ENCODE peak calls at places on chromosomes 4 and X, in seven cellular contexts. Y is left colon; A is activated CD4-positive, alpha-beta T cell treated with anti-CD3 and anti-CD28 coated beads for 48 hours; W is ACHN; F is stimulated activated CD8-positive, alpha-beta memory T cell treated with anti-CD3 and anti-CD28 coated beads, Interleukin-7, amount 100 ng/mL, for 1 hour; K is stimulated activated CD4-positive, alpha-beta T cell treated with anti-CD3 and anti-CD28 coated beads, TNF-alpha, amount 100 ng/mL, for 1 hour; Q is sciatic nerve. V is an unnamed sample.

GRCh38 chr4:140861359-140862181 is 105.4 kb upstream of the TBC1D9 start:
- DNase-seq in Y (peak; percentile 59), F (no peak), K (peak; percentile 2), A (peak; percentile 59), W (peak; percentile 56), Q (peak; percentile 73), V (no peak)

GRCh38 chr4:31045724-31046318 is 325.7 kb downstream of the PCDH7 start:
- DNase-seq in K (no peak), W (peak; percentile 30), Q (no peak), F (no peak), A (no peak), Y (peak; percentile 21), V (no peak)

GRCh38 chr4:109414938-109415337 is 18.7 kb upstream of the SEC24B start:
- DNase-seq in Q (no peak), Y (no peak), W (no peak), A (no peak), K (no peak), F (no peak), V (no peak)

GRCh38 chrX:14899607-14900006 is 26.4 kb downstream of the MOSPD2 start:
- DNase-seq in Y (no peak), F (no peak), W (peak; percentile 45), A (no peak), K (no peak), Q (no peak), V (no peak)

GRCh38 chr4:71711044-71711984 is 72.6 kb downstream of the GC start:
- DNase-seq in A (no peak), W (no peak), Q (no peak), K (no peak), F (no peak), Y (no peak), V (no peak)

GRCh38 chr4:184145596-184145995 is 72.1 kb downstream of the ENPP6 start:
- DNase-seq in F (no peak), W (no peak), K (no peak), Q (no peak), Y (no peak), A (no peak), V (no peak)

GRCh38 chrX:17417411-17417810 is 42.4 kb downstream of the NHS start:
- DNase-seq in F (no peak), K (no peak), Y (no peak), A (no peak), Q (no peak), W (no peak), V (no peak)

GRCh38 chrX:123905334-123905733 is 45.5 kb downstream of the XIAP start:
- DNase-seq in W (no peak), F (no peak), K (no peak), Q (no peak), A (no peak), Y (no peak), V (no peak)

GRCh38 chr4:35772291-35772690 is 472.0 kb downstream of the ARAP2 start:
- DNase-seq in Q (no peak), A (no peak), Y (no peak), W (no peak), F (no peak), K (no peak), V (no peak)

GRCh38 chr4:127103723-127104122 is 529.0 kb upstream of the INTU start:
- DNase-seq in F (no peak), K (no peak), A (no peak), Y (no peak), Q (no peak), W (no peak), V (no peak)

GRCh38 chr4:1547131-1547862 is 136.8 kb downstream of the FAM53A start:
- DNase-seq in Y (no peak), Q (no peak), W (no peak), K (no peak), A (no peak), F (no peak), V (no peak)

GRCh38 chr4:40850496-40850895 is 100.7 kb downstream of the NSUN7 start:
- DNase-seq in Q (no peak), K (no peak), Y (no peak), W (no peak), A (no peak), F (no peak), V (no peak)

GRCh38 chr4:476501-476900 is 22.5 kb downstream of the ZNF721 start:
- DNase-seq in W (peak; percentile 17), A (no peak), F (no peak), Q (no peak), Y (no peak), K (no peak), V (no peak)

GRCh38 chrX:148942754-148943153 is 442.3 kb downstream of the AFF2 start:
- DNase-seq in K (no peak), W (no peak), A (no peak), F (no peak), Q (no peak), Y (no peak), V (no peak)

GRCh38 chrX:103092942-103093341 is at the start of gene NXF3:
- DNase-seq in F (no peak), A (no peak), Q (no peak), W (no peak), K (no peak), Y (no peak), V (no peak)

GRCh38 chrX:5646818-5647217 is 581.8 kb downstream of the NLGN4X start:
- DNase-seq in K (no peak), Y (no peak), A (no peak), Q (no peak), W (no peak), F (no peak), V (no peak)

GRCh38 chr4:149065753-149066152 is 623.5 kb upstream of the NR3C2 start:
- DNase-seq in Y (no peak), F (no peak), Q (no peak), W (no peak), K (no peak), A (no peak), V (no peak)

GRCh38 chr4:1612278-1613098 is 71.6 kb downstream of the FAM53A start:
- DNase-seq in A (no peak), Y (no peak), K (no peak), F (no peak), Q (no peak), W (no peak), V (no peak)

GRCh38 chr4:15188581-15189539 is 186.6 kb downstream of the CPEB2 start:
- DNase-seq in W (no peak), K (no peak), F (no peak), Y (no peak), Q (no peak), A (no peak), V (no peak)

GRCh38 chr4:187301923-187302322 is 578.3 kb upstream of the FAT1 start:
- DNase-seq in Q (no peak), W (no peak), A (no peak), F (no peak), K (no peak), Y (no peak), V (no peak)

GRCh38 chr4:25486171-25486570 is 109.1 kb downstream of the ANAPC4 start:
- DNase-seq in Q (no peak), A (no peak), F (no peak), Y (no peak), W (no peak), K (no peak), V (no peak)

GRCh38 chrX:36950495-36951253 is 57.5 kb upstream of the FAM47C start:
- DNase-seq in Q (no peak), K (no peak), W (no peak), A (no peak), Y (no peak), F (no peak), V (no peak)

GRCh38 chrX:28910501-28910900 is 323.3 kb downstream of the IL1RAPL1 start:
- DNase-seq in A (no peak), Y (no peak), Q (no peak), K (no peak), W (no peak), F (no peak), V (no peak)

GRCh38 chrX:133265331-133265730 is 47.2 kb upstream of the TFDP3 start:
- DNase-seq in F (no peak), A (no peak), K (no peak), W (no peak), Y (no peak), Q (no peak), V (no peak)

GRCh38 chr4:76341063-76341462 is 34.5 kb downstream of the STBD1 start:
- DNase-seq in Y (no peak), A (no peak), K (no peak), Q (no peak), W (peak; percentile 23), F (no peak), V (no peak)

GRCh38 chr4:138290803-138291202 is 48.7 kb upstream of the SLC7A11 start:
- DNase-seq in F (no peak), Y (no peak), A (no peak), W (no peak), Q (no peak), K (no peak), V (no peak)

GRCh38 chr4:4320951-4321714 is 31.1 kb downstream of the ZBTB49 start:
- DNase-seq in W (no peak), A (no peak), K (no peak), Q (peak; percentile 40), F (no peak), Y (no peak), V (no peak)

GRCh38 chr4:108366716-108367115 is 198.0 kb upstream of the LEF1 start:
- DNase-seq in K (no peak), Y (no peak), W (no peak), A (no peak), Q (no peak), F (no peak), V (no peak)

GRCh38 chr4:90126805-90127204 is 389 bp upstream of the CCSER1 start:
- DNase-seq in K (no peak), A (no peak), F (no peak), Q (no peak), W (no peak), Y (no peak), V (no peak)

GRCh38 chrX:137916090-137916746 is 350.3 kb downstream of the ZIC3 start:
- DNase-seq in Y (no peak), F (no peak), A (no peak), W (no peak), K (no peak), Q (no peak), V (no peak)

GRCh38 chr4:112145326-112145819 is at the start of gene FAM241A:
- DNase-seq in Q (peak; percentile 93), Y (peak; percentile 87), K (peak; percentile 82), W (peak; percentile 80), F (peak; percentile 80), A (peak; percentile 92), V (peak; percentile 76)

GRCh38 chr4:163523791-163524365 is 29.4 kb downstream of the TMA16 start:
- DNase-seq in K (no peak), F (no peak), A (no peak), Y (no peak), W (no peak), Q (no peak), V (no peak)